ENCODE peak calls at places on chromosomes 3 and 15, in seven cellular contexts. H, V, O, W, G, A and C are unnamed samples.
A peak's percentile ranks its signal among the peaks of the same experiment; 100 is the strongest.

GRCh38 chr15:58504674-58505234 is 73.0 kb downstream of the LIPC start:
- DNase-seq in A (no peak), W (no peak), V (no peak), H (no peak), O (no peak), G (no peak), C (no peak)

GRCh38 chr3:71064976-71065763 is 518.4 kb downstream of the FOXP1 start:
- DNase-seq in H (no peak), G (peak; percentile 81), V (peak; percentile 88), A (no peak), O (peak; percentile 50), W (peak; percentile 50), C (no peak)

GRCh38 chr3:32002536-32003368 is 21.2 kb downstream of the ZNF860 start:
- DNase-seq in H (no peak), V (peak; percentile 44), W (no peak), G (no peak), O (no peak), A (no peak), C (no peak)

GRCh38 chr15:58222698-58223097 is 84.5 kb downstream of the AQP9 start:
- DNase-seq in A (no peak), O (no peak), H (no peak), G (no peak), V (no peak), W (no peak), C (no peak)

GRCh38 chr3:45870099-45870498 is 16.2 kb upstream of the CCR9 start:
- DNase-seq in O (no peak), W (no peak), H (no peak), G (no peak), V (no peak), A (no peak), C (no peak)

GRCh38 chr3:144431134-144431533 is 459.5 kb downstream of the DIPK2A start:
- DNase-seq in V (no peak), G (no peak), A (no peak), O (no peak), H (no peak), W (no peak), C (no peak)

GRCh38 chr15:78950906-78951840 is 6.3 kb upstream of the CTSH start:
- DNase-seq in H (peak; percentile 26), V (no peak), G (no peak), A (no peak), W (no peak), O (peak; percentile 28), C (no peak)

GRCh38 chr15:39429898-39430357 is 151.0 kb upstream of the THBS1 start:
- DNase-seq in A (peak; percentile 94), O (no peak), G (no peak), V (no peak), H (peak; percentile 68), W (no peak), C (peak; percentile 93)

GRCh38 chr3:72265250-72265649 is 480.3 kb upstream of the PROK2 start:
- DNase-seq in O (no peak), G (no peak), W (no peak), H (no peak), A (no peak), V (no peak), C (no peak)

GRCh38 chr15:91342091-91342490 is 242.0 kb downstream of the SV2B start:
- DNase-seq in W (no peak), A (no peak), V (no peak), G (no peak), H (no peak), O (no peak), C (no peak)

GRCh38 chr15:59174846-59175831 is 31.5 kb upstream of the LDHAL6B start:
- DNase-seq in G (no peak), H (peak; percentile 88), W (peak; percentile 49), A (peak; percentile 28), O (peak; percentile 46), V (peak; percentile 85), C (peak; percentile 22)

GRCh38 chr3:124263168-124263567 is 271.2 kb upstream of the ROPN1 start:
- DNase-seq in O (peak; percentile 38), A (peak; percentile 86), V (no peak), H (peak; percentile 82), G (no peak), W (no peak), C (peak; percentile 83)

GRCh38 chr15:83670628-83671027 is 16.7 kb downstream of the ADAMTSL3 start:
- DNase-seq in V (no peak), W (no peak), A (no peak), G (no peak), O (no peak), H (no peak), C (no peak)
- H3K4me3 ChIP-seq in V (no peak overlapping the region), W (no peak overlapping the region), A (no peak overlapping the region), G (no peak overlapping the region), O (no peak overlapping the region), H (no peak overlapping the region), C (no peak overlapping the region)

GRCh38 chr3:140974900-140975299 is 33.3 kb downstream of the SLC25A36 start:
- DNase-seq in A (no peak), W (no peak), G (no peak), H (no peak), V (no peak), O (no peak), C (no peak)

GRCh38 chr3:140972833-140973232 is 31.2 kb downstream of the SLC25A36 start:
- DNase-seq in G (no peak), O (no peak), W (no peak), H (no peak), V (no peak), A (peak; percentile 3), C (no peak)
- TF ChIP-seq CTCF in G (no peak), O (peak; percentile 40), W (no peak), H (peak; percentile 54), V (peak; percentile 74), A (peak; percentile 8), C (no peak)

DNA sequence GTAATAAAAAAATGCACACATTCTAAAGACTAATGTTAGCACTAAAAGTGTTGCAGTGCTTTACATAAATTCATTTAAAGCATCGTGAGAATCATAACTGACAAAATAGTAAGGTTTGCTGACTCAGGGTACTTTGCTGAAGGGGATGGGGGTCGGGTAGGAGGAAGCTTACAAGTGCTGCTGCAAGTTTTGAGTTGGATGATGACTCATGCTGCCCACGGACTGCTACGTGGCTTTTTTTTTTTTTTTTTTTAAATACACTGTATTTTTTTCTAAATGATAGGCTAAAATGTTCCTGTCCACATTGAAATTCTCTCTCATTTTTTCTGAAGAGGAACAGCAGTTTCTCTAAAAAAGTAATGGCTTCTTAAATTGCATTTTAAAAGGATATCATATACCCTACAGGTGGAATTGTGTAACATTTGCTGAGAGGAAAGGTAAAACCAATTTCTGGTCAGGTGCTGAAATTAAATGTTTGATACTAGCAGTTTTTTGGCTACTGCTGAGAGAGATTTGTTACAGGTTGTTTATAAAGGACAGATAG is 2.2 kb downstream of the MAPK6 start:
- DNase-seq in O (peak; percentile 60), G (no peak), A (peak; percentile 87), V (no peak), W (peak; percentile 53), H (peak; percentile 91), C (peak; percentile 77)
- H3K4me3 ChIP-seq in O (no peak overlapping the region), G (peak overlapping the region; percentile 62), A (peak overlapping the region; percentile 67), V (peak overlapping the region; percentile 93), W (peak overlapping the region; percentile 54), H (peak overlapping the region; percentile 91), C (peak overlapping the region; percentile 94)

GRCh38 chr15:25965326-25965725 is 102.2 kb upstream of the ATP10A start:
- DNase-seq in V (no peak), A (no peak), G (no peak), O (no peak), H (no peak), W (no peak), C (no peak)
- TF ChIP-seq CTCF in V (no peak), A (no peak), G (no peak), O (no peak), H (no peak), W (no peak), C (no peak)

GRCh38 chr3:17964113-17964512 is 221.7 kb upstream of the TBC1D5 start:
- DNase-seq in A (no peak), V (no peak), H (no peak), W (no peak), O (no peak), G (no peak), C (no peak)
- H3K4me3 ChIP-seq in A (no peak overlapping the region), V (no peak overlapping the region), H (no peak overlapping the region), W (no peak overlapping the region), O (no peak overlapping the region), G (no peak overlapping the region), C (no peak overlapping the region)

GRCh38 chr15:45666119-45666875 is 31.5 kb downstream of the SQOR start:
- DNase-seq in H (no peak), G (no peak), W (no peak), V (no peak), O (no peak), A (no peak), C (no peak)
- TF ChIP-seq CTCF in H (no peak), G (no peak), W (no peak), V (peak; percentile 26), O (no peak), A (no peak), C (no peak)

DNA sequence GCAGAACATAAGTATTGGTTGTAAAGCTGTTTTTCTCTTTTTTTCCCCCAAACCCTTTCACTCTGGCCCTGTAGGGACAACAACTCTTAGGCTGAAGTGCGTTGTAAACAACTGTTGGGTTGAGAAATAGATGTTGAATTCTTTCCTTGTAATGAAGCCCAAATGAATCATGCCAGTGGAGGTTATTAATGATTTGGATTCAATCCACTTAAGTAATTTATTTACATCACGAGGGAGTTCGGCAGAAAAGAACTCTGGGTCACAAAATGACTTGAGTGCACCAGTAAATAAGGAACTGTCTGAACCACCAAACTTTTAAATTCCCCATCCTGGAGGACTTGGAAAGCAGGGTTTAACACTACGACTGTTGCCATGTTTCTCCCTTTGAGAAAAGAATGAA is 218.9 kb downstream of the PDZRN3 start:
- DNase-seq in O (no peak), W (no peak), A (peak; percentile 11), V (no peak), G (no peak), H (no peak), C (no peak)
- H3K4me3 ChIP-seq in O (no peak overlapping the region), W (no peak overlapping the region), A (no peak overlapping the region), V (no peak overlapping the region), G (no peak overlapping the region), H (no peak overlapping the region), C (no peak overlapping the region)

GRCh38 chr3:39295184-39295775 is 15.4 kb upstream of the CX3CR1 start:
- DNase-seq in W (no peak), H (no peak), O (no peak), A (no peak), V (no peak), G (no peak), C (no peak)
- TF ChIP-seq CTCF in W (no peak), H (no peak), O (no peak), A (no peak), V (no peak), G (no peak), C (no peak)